ENCODE peak calls at places on chromosome 7, in seven cellular contexts. One of them, this sample, is unnamed.

GRCh38 chr7:82376739-82377138 is 66.8 kb downstream of the CACNA2D1 start:
- DNase-seq in SK-N-SH: no peak
- DNase-seq in HepG2: no peak
- DNase-seq in HCT116: no peak
- DNase-seq in K562: no peak
- DNase-seq in H1: no peak
- DNase-seq in GM12878: no peak
- DNase-seq in this sample: no peak

GRCh38 chr7:106717254-106717996 is 56.5 kb upstream of the CCDC71L start:
- DNase-seq in SK-N-SH: no peak
- DNase-seq in HepG2: no peak
- DNase-seq in HCT116: no peak
- DNase-seq in K562: no peak
- DNase-seq in H1: no peak
- DNase-seq in GM12878: no peak
- DNase-seq in this sample: no peak

GRCh38 chr7:86969865-86970264 is 89.6 kb downstream of the ELAPOR2 start:
- DNase-seq in SK-N-SH: no peak
- DNase-seq in HepG2: no peak
- DNase-seq in HCT116: no peak
- DNase-seq in K562: no peak
- DNase-seq in H1: no peak
- DNase-seq in GM12878: no peak
- DNase-seq in this sample: no peak

GRCh38 chr7:95577137-95577536 is 19.2 kb downstream of the PDK4 start:
- DNase-seq in SK-N-SH: no peak
- DNase-seq in HepG2: no peak
- DNase-seq in HCT116: no peak
- DNase-seq in K562: no peak
- DNase-seq in H1: peak; percentile 45
- DNase-seq in GM12878: no peak
- DNase-seq in this sample: no peak

GRCh38 chr7:24406053-24406561 is 122.1 kb downstream of the NPY start:
- DNase-seq in SK-N-SH: no peak
- DNase-seq in HepG2: no peak
- DNase-seq in HCT116: no peak
- DNase-seq in K562: no peak
- DNase-seq in H1: no peak
- DNase-seq in GM12878: no peak
- DNase-seq in this sample: no peak

GRCh38 chr7:102832694-102833093 is 80.1 kb upstream of the LRRC17 start:
- DNase-seq in SK-N-SH: peak; percentile 47
- DNase-seq in HepG2: no peak
- DNase-seq in HCT116: no peak
- DNase-seq in K562: no peak
- DNase-seq in H1: no peak
- DNase-seq in GM12878: no peak
- DNase-seq in this sample: no peak

GRCh38 chr7:14767716-14768425 is 134.7 kb downstream of the DGKB start:
- DNase-seq in SK-N-SH: no peak
- DNase-seq in HepG2: no peak
- DNase-seq in HCT116: no peak
- DNase-seq in K562: no peak
- DNase-seq in H1: no peak
- DNase-seq in GM12878: no peak
- DNase-seq in this sample: no peak

GRCh38 chr7:47653550-47654351 is 71.8 kb upstream of the TNS3 start:
- DNase-seq in SK-N-SH: peak; percentile 53
- DNase-seq in HepG2: no peak
- DNase-seq in HCT116: no peak
- DNase-seq in K562: no peak
- DNase-seq in H1: no peak
- DNase-seq in GM12878: no peak
- DNase-seq in this sample: no peak

GRCh38 chr7:137664846-137665245 is 181.9 kb downstream of the DGKI start:
- DNase-seq in SK-N-SH: peak; percentile 49
- DNase-seq in HepG2: no peak
- DNase-seq in HCT116: no peak
- DNase-seq in K562: no peak
- DNase-seq in H1: no peak
- DNase-seq in GM12878: no peak
- DNase-seq in this sample: no peak

GRCh38 chr7:151232272-151233110 is at the start of gene CHPF2:
- DNase-seq in SK-N-SH: peak; percentile 99
- DNase-seq in HepG2: peak; percentile 66
- DNase-seq in HCT116: peak; percentile 63
- DNase-seq in K562: peak; percentile 97
- DNase-seq in H1: peak; percentile 93
- DNase-seq in GM12878: peak; percentile 60
- DNase-seq in this sample: peak; percentile 94

GRCh38 chr7:47320296-47320695 is 261.6 kb downstream of the TNS3 start:
- DNase-seq in SK-N-SH: no peak
- DNase-seq in HepG2: no peak
- DNase-seq in HCT116: no peak
- DNase-seq in K562: no peak
- DNase-seq in H1: peak; percentile 19
- DNase-seq in GM12878: no peak
- DNase-seq in this sample: no peak

GRCh38 chr7:5217851-5218331 is 27.9 kb downstream of the WIPI2 start:
- DNase-seq in SK-N-SH: no peak
- DNase-seq in HepG2: no peak
- DNase-seq in HCT116: no peak
- DNase-seq in K562: no peak
- DNase-seq in H1: no peak
- DNase-seq in GM12878: no peak
- DNase-seq in this sample: no peak

GRCh38 chr7:70113543-70113942 is 515.3 kb downstream of the AUTS2 start:
- DNase-seq in SK-N-SH: peak; percentile 54
- DNase-seq in HepG2: no peak
- DNase-seq in HCT116: no peak
- DNase-seq in K562: no peak
- DNase-seq in H1: no peak
- DNase-seq in GM12878: no peak
- DNase-seq in this sample: no peak

GRCh38 chr7:96547371-96547811 is 162.3 kb downstream of the SEM1 start:
- DNase-seq in SK-N-SH: peak; percentile 14
- DNase-seq in HepG2: no peak
- DNase-seq in HCT116: no peak
- DNase-seq in K562: no peak
- DNase-seq in H1: no peak
- DNase-seq in GM12878: no peak
- DNase-seq in this sample: no peak

GRCh38 chr7:107103369-107103768 is 58.9 kb downstream of the PRKAR2B start:
- DNase-seq in SK-N-SH: peak; percentile 79
- DNase-seq in HepG2: no peak
- DNase-seq in HCT116: no peak
- DNase-seq in K562: no peak
- DNase-seq in H1: no peak
- DNase-seq in GM12878: no peak
- DNase-seq in this sample: peak; percentile 65

GRCh38 chr7:106736508-106737201 is 75.7 kb upstream of the CCDC71L start:
- DNase-seq in SK-N-SH: peak; percentile 30
- DNase-seq in HepG2: peak; percentile 28
- DNase-seq in HCT116: peak; percentile 73
- DNase-seq in K562: peak; percentile 53
- DNase-seq in H1: peak; percentile 60
- DNase-seq in GM12878: peak; percentile 48
- DNase-seq in this sample: peak; percentile 8

GRCh38 chr7:144842377-144842851 is 6.6 kb upstream of the TPK1 start:
- DNase-seq in SK-N-SH: no peak
- DNase-seq in HepG2: no peak
- DNase-seq in HCT116: no peak
- DNase-seq in K562: no peak
- DNase-seq in H1: no peak
- DNase-seq in GM12878: no peak
- DNase-seq in this sample: peak; percentile 7

GRCh38 chr7:148916186-148916585 is 32.1 kb upstream of the EZH2 start:
- DNase-seq in SK-N-SH: no peak
- DNase-seq in HepG2: no peak
- DNase-seq in HCT116: no peak
- DNase-seq in K562: no peak
- DNase-seq in H1: no peak
- DNase-seq in GM12878: no peak
- DNase-seq in this sample: no peak

GRCh38 chr7:87476179-87476557 is 688 bp upstream of the ABCB4 start:
- DNase-seq in SK-N-SH: no peak
- DNase-seq in HepG2: no peak
- DNase-seq in HCT116: no peak
- DNase-seq in K562: no peak
- DNase-seq in H1: no peak
- DNase-seq in GM12878: no peak
- DNase-seq in this sample: no peak

GRCh38 chr7:32670105-32670504 is 174.8 kb downstream of the AVL9 start:
- DNase-seq in SK-N-SH: no peak
- DNase-seq in HepG2: peak; percentile 94
- DNase-seq in HCT116: peak; percentile 84
- DNase-seq in K562: peak; percentile 22
- DNase-seq in H1: no peak
- DNase-seq in GM12878: no peak
- DNase-seq in this sample: no peak

GRCh38 chr7:149625947-149626392 is 128.4 kb upstream of the ZNF746 start:
- DNase-seq in SK-N-SH: no peak
- DNase-seq in HepG2: no peak
- DNase-seq in HCT116: no peak
- DNase-seq in K562: no peak
- DNase-seq in H1: no peak
- DNase-seq in GM12878: no peak
- DNase-seq in this sample: no peak

GRCh38 chr7:121084256-121084655 is 95.7 kb downstream of the CPED1 start:
- DNase-seq in SK-N-SH: no peak
- DNase-seq in HepG2: no peak
- DNase-seq in HCT116: no peak
- DNase-seq in K562: no peak
- DNase-seq in H1: no peak
- DNase-seq in GM12878: no peak
- DNase-seq in this sample: no peak

GRCh38 chr7:73842248-73842895 is at the start of gene METTL27:
- DNase-seq in SK-N-SH: peak; percentile 100
- DNase-seq in HepG2: peak; percentile 86
- DNase-seq in HCT116: peak; percentile 88
- DNase-seq in K562: peak; percentile 99
- DNase-seq in H1: peak; percentile 91
- DNase-seq in GM12878: peak; percentile 53
- DNase-seq in this sample: peak; percentile 97
- TF ChIP-seq JUND in SK-N-SH: no peak
- TF ChIP-seq JUND in HepG2: no peak
- TF ChIP-seq JUND in HCT116: no peak
- TF ChIP-seq JUND in K562: no peak
- TF ChIP-seq JUND in H1: no peak
- TF ChIP-seq JUND in GM12878: no peak
- TF ChIP-seq JUND in this sample: no peak

DNA sequence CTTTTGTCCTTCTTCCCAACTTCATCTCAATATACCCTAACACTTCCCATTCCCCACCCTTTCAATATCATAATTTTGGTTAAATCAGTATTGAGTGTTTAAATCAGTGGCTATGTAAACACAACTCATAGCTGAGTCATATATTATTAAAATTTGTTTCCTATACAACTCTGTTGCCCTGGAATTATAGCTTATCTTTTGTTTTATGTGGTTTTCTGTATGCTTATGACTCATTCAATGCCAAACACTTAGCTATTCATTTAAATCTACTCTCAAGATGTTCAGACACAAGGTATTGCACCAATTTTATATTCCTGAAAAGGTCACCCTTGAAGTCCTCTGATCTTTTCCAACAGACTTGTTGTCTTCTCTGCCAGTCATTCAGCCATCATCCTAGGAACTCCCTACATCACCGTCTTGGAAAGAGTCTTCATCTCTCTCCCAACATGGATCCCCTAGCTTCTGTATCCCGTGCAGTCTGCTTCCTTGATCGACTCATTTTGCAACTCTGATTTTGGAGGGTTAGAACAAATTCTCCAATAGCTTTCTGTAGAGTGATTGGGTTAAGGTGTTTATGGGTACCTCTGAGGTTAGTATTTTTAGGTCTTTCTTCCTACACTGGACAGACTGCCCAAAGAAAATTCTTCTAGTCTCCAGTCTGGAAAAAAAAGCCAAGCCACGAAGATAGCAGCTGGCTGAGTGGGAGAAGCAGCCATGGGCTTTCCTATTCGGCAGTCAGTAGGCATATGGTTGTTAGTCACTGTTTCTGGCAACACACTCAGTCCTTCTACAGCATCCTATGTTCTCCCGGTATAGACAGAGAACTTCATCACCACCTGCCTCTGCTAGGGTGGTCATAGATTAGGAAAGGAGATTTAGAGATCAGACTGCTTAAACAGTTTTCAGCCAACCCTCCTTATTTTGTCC is 102.1 kb downstream of the CRPPA start:
- DNase-seq in SK-N-SH: no peak
- DNase-seq in HepG2: no peak
- DNase-seq in HCT116: peak; percentile 81
- DNase-seq in K562: no peak
- DNase-seq in H1: no peak
- DNase-seq in GM12878: no peak
- DNase-seq in this sample: no peak
- TF ChIP-seq JUND in SK-N-SH: no peak
- TF ChIP-seq JUND in HepG2: no peak
- TF ChIP-seq JUND in HCT116: peak; percentile 64
- TF ChIP-seq JUND in K562: no peak
- TF ChIP-seq JUND in H1: no peak
- TF ChIP-seq JUND in GM12878: no peak
- TF ChIP-seq JUND in this sample: no peak

DNA sequence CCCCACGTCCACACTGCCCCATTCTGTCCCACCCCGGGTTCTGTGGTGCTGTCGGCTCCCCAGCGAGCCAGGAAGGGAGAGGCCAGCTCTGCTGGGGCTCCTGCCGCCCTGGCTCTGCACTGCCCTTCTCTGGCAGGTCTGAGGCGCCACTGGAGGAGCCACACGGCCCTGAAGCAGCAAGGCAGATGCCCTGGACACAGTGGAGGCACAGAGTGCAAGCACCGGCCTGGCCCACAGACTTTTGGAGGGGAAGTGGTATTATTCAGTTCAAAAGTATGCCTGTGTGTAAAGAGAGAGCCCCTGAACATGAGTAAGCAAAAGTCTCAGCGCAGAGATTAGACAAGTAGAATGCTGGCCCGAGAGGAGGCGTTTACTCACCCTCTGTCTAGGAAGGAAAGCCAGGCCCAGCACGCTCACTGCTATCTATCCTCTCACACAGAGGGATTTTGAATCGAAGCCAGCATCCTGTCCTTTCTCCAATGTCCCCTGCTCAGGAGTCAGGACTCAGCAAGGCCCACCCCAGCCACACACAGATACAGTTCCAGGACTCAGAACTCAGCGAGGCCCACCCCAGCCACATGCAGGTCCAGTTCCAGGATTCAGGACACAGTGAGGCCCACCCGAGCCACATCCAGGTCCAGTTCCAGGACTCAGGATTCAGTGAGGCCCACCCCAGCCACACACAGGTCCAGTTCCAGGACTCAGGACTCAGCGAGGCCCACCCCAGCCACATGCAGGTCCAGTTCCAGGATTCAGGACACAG is 115.0 kb downstream of the EGFR start:
- DNase-seq in SK-N-SH: peak; percentile 53
- DNase-seq in HepG2: peak; percentile 73
- DNase-seq in HCT116: peak; percentile 65
- DNase-seq in K562: peak; percentile 20
- DNase-seq in H1: no peak
- DNase-seq in GM12878: no peak
- DNase-seq in this sample: no peak
- TF ChIP-seq JUND in SK-N-SH: peak; percentile 97
- TF ChIP-seq JUND in HepG2: no peak
- TF ChIP-seq JUND in HCT116: peak; percentile 52
- TF ChIP-seq JUND in K562: no peak
- TF ChIP-seq JUND in H1: no peak
- TF ChIP-seq JUND in GM12878: no peak
- TF ChIP-seq JUND in this sample: no peak

GRCh38 chr7:43880596-43880995 is 11.3 kb upstream of the MRPS24 start:
- DNase-seq in SK-N-SH: no peak
- DNase-seq in HepG2: no peak
- DNase-seq in HCT116: no peak
- DNase-seq in K562: no peak
- DNase-seq in H1: no peak
- DNase-seq in GM12878: no peak
- DNase-seq in this sample: no peak
- TF ChIP-seq JUND in SK-N-SH: no peak
- TF ChIP-seq JUND in HepG2: no peak
- TF ChIP-seq JUND in HCT116: no peak
- TF ChIP-seq JUND in K562: no peak
- TF ChIP-seq JUND in H1: no peak
- TF ChIP-seq JUND in GM12878: no peak
- TF ChIP-seq JUND in this sample: no peak

This sample was measured in T47D.